ENCODE peak calls at places on chromosome 3, in five cellular contexts. Q is uterus, G is esophagus muscularis mucosa, D is A549, O is psoas muscle. J is an unnamed sample.

GRCh38 chr3:54034971-54035370 is 87.4 kb upstream of the CACNA2D3 start:
- DNase-seq in Q (no peak), G (no peak), D (no peak), O (no peak), J (no peak)

GRCh38 chr3:100108464-100109079 is 5.7 kb downstream of the FILIP1L start:
- DNase-seq in Q (no peak), G (no peak), D (no peak), O (peak; percentile 54), J (no peak)

GRCh38 chr3:193008654-193009053 is 91.0 kb upstream of the MB21D2 start:
- DNase-seq in Q (no peak), G (no peak), D (no peak), O (no peak), J (no peak)

GRCh38 chr3:170961616-170962400 is 53.4 kb upstream of the EIF5A2 start:
- DNase-seq in Q (no peak), G (no peak), D (no peak), O (no peak), J (no peak)

GRCh38 chr3:32614956-32615355 is 44.3 kb upstream of the DYNC1LI1 start:
- DNase-seq in Q (no peak), G (no peak), D (no peak), O (no peak), J (no peak)

GRCh38 chr3:50616003-50616769 is 765 bp upstream of the MAPKAPK3 start:
- DNase-seq in Q (peak; percentile 83), G (peak; percentile 95), D (peak; percentile 92), O (peak; percentile 90), J (peak; percentile 94)

GRCh38 chr3:46935168-46935858 is 41.2 kb downstream of the CCDC12 start:
- DNase-seq in Q (peak; percentile 93), G (no peak), D (peak; percentile 80), O (peak; percentile 93), J (peak; percentile 95)

GRCh38 chr3:16801698-16802097 is 83.1 kb upstream of the PLCL2 start:
- DNase-seq in Q (no peak), G (no peak), D (no peak), O (no peak), J (no peak)

DNA sequence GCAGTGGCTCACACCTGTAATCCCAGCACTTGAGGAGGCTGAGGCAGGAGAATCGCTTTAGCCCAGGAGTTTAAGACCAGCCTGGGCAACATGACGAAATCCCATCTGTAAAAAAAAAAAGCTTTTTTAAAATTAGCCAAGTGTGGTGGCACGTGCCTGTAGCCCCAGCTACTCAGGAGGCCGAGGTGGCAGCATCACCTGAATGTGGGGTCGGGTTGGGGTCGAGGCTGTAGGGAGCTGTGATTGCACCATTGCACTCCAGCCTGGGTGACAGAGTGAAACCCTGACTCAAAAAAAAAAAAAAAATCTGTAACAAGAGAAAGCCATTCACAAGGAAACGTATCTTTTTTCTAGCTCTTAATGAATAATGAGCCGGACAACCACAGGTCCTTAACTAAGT is 74.7 kb upstream of the DLG1 start:
- DNase-seq in Q (no peak), G (no peak), D (no peak), O (no peak), J (no peak)
- H3K4me1 ChIP-seq in Q (no peaks in the 10 kb centered on the region), G (no peaks in the 10 kb centered on the region), D (peaks cover 17% of the 10 kb centered on the region), O (no peaks in the 10 kb centered on the region), J (no peaks in the 10 kb centered on the region)

DNA sequence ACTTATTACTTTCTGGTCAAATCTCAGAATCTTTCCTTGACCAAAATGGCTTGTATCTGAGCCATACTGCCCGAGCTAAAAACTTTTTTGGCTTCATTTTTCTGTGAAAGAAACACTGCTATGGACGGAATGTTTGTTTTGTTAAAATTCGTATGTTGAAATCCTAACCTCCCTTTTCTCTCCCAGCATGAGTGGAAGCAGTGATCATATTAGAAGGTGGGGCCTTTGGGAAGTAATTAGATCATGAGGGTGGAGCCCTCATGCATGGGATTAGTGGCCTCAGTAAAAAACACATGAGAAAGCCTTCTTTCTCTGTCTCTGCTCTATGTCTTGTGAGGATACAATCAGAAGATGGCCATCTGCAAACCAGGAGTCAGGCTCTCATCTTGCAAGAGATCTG is 7.4 kb upstream of the FNDC3B start:
- DNase-seq in Q (no peak), G (no peak), D (no peak), O (no peak), J (no peak)
- H3K4me1 ChIP-seq in Q (no peaks in the 10 kb centered on the region), G (no peaks in the 10 kb centered on the region), D (peaks cover 7% of the 10 kb centered on the region), O (no peaks in the 10 kb centered on the region), J (no peaks in the 10 kb centered on the region)

DNA sequence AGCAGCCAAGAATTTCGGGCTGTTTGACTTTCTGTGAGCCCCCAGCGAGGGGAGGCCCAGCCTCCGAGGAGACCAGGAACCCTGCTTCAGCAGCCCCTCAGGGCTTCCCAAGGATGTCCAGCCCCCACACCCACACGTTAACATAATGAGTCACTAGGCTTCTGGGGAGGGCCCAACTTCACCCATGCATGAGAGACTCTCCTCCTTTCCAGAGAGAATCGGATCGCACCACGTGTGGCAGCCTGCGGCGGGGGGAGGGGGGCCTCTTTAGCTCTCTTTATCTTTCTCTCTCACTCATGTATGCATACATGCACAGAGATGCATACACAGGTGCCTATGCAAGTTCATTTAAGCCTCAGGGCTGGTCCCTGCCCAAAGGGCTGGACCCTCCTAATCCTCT is 3.1 kb upstream of the AP2M1 start:
- DNase-seq in Q (no peak), G (no peak), D (no peak), O (no peak), J (no peak)
- H3K4me1 ChIP-seq in Q (no peaks in the 10 kb centered on the region), G (peaks cover 50% of the 10 kb centered on the region), D (peaks cover 6% of the 10 kb centered on the region), O (peaks cover 23% of the 10 kb centered on the region), J (peaks cover 35% of the 10 kb centered on the region)

GRCh38 chr3:58042947-58043707 is 34.9 kb downstream of the FLNB start:
- DNase-seq in Q (no peak), G (no peak), D (no peak), O (no peak), J (no peak)
- H3K4me1 ChIP-seq in Q (no peaks in the 10 kb centered on the region), G (peaks cover 99% of the 10 kb centered on the region), D (peaks cover 100% of the 10 kb centered on the region), O (peaks cover 6% of the 10 kb centered on the region), J (peaks cover 81% of the 10 kb centered on the region)

GRCh38 chr3:157127268-157127667 is 32.7 kb downstream of the CCNL1 start:
- DNase-seq in Q (no peak), G (peak; percentile 42), D (no peak), O (no peak), J (no peak)

GRCh38 chr3:157128771-157129671 is 30.9 kb downstream of the CCNL1 start:
- DNase-seq in Q (no peak), G (peak; percentile 91), D (peak; percentile 24), O (peak; percentile 55), J (no peak)

GRCh38 chr3:157126365-157126764 is 33.6 kb downstream of the CCNL1 start:
- DNase-seq in Q (no peak), G (peak; percentile 21), D (no peak), O (no peak), J (no peak)

GRCh38 chr3:157129782-157130137 is 30.2 kb downstream of the CCNL1 start:
- DNase-seq in Q (no peak), G (no peak), D (no peak), O (no peak), J (no peak)

DNA sequence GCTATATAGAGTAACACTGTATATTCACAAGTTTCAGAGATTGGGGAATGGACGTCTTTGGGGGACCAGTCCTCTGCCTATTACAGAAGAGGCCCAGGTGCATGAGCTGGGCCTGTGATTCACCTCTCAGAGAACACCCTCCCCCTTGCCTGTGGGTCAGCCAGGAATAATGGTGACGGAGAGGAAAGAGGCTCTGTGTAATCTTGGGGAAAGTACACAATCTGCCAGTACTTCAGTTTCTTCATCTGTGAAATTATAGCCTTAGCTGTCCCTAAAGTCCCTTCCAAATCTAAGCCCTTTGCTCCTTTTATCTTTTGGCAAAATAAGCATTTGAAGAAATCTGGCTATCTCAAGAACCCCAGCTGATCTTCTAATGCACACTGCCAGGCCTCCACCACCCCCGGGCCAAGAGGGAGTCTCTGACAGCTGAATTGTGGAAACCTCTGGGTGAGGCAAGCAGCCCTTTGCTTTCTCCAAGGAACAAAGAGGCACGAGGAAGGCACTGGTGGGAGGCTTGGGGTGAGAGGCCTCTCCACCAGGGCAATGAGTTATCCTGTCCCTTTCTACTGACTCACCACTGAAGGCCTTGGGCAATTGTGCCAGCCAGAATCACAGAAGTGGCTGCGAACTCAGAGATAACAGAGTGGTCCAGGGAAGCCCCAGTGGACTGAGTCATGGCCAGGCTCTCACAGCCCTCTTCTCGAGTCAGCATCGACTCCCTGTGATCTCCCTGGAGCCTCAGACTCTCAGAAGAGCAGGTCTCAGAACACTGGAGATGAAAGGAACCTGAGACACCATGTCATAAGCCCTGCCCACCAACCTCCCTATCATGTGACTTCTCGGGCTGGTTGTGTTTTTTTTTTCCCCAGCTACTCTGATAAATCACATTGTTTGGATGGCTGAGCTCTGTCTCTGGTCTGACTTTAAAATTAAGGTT is 31.8 kb downstream of the CCNL1 start:
- DNase-seq in Q (peak; percentile 79), G (peak; percentile 91), D (peak; percentile 50), O (peak; percentile 58), J (peak; percentile 69)
- H3K4me1 ChIP-seq in Q (peaks cover 22% of the 10 kb centered on the region), G (peaks cover 33% of the 10 kb centered on the region), D (peaks cover 71% of the 10 kb centered on the region), O (peaks cover 25% of the 10 kb centered on the region), J (no peaks in the 10 kb centered on the region)

GRCh38 chr3:150302246-150302645 is 105.9 kb upstream of the TSC22D2 start:
- DNase-seq in Q (no peak), G (no peak), D (no peak), O (no peak), J (no peak)
- H3K4me1 ChIP-seq in Q (no peaks in the 10 kb centered on the region), G (no peaks in the 10 kb centered on the region), D (peaks cover 8% of the 10 kb centered on the region), O (no peaks in the 10 kb centered on the region), J (no peaks in the 10 kb centered on the region)

GRCh38 chr3:71154846-71155245 is 428.7 kb downstream of the FOXP1 start:
- DNase-seq in Q (no peak), G (no peak), D (no peak), O (no peak), J (no peak)

GRCh38 chr3:71153753-71154152 is 429.8 kb downstream of the FOXP1 start:
- DNase-seq in Q (no peak), G (no peak), D (no peak), O (no peak), J (no peak)

GRCh38 chr3:71152892-71153265 is 430.6 kb downstream of the FOXP1 start:
- DNase-seq in Q (no peak), G (no peak), D (no peak), O (no peak), J (no peak)

GRCh38 chr3:71150293-71150954 is 433.1 kb downstream of the FOXP1 start:
- DNase-seq in Q (no peak), G (no peak), D (no peak), O (no peak), J (no peak)

GRCh38 chr3:71152039-71152891 is 431.3 kb downstream of the FOXP1 start:
- DNase-seq in Q (no peak), G (no peak), D (no peak), O (no peak), J (no peak)
- H3K4me1 ChIP-seq in Q (no peaks in the 10 kb centered on the region), G (peaks cover 40% of the 10 kb centered on the region), D (peaks cover 16% of the 10 kb centered on the region), O (peaks cover 4% of the 10 kb centered on the region), J (no peaks in the 10 kb centered on the region)

GRCh38 chr3:63800097-63800496 is 19.0 kb upstream of the C3orf49 start:
- DNase-seq in Q (no peak), G (no peak), D (no peak), O (no peak), J (no peak)

GRCh38 chr3:63795438-63795837 is 23.7 kb upstream of the C3orf49 start:
- DNase-seq in Q (no peak), G (no peak), D (no peak), O (no peak), J (no peak)

DNA sequence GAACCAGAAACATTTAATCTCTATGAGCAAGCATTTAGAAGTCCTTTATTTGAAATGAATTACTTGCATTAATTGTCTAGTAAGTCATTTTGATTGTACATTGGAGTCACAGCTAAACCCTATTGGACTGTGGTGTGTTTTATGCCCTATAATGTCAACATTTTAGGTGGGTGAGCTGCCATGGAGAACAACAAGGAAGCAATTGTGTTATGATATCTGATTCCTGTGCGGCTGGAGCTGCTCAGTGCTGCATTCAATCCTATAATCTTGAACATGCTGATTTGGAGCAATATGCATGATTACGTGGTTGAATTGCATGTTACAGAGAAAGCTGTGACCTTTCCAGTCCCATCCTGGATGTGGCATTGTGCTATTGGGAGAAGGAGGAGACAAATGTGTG is 20.2 kb upstream of the C3orf49 start:
- DNase-seq in Q (no peak), G (no peak), D (no peak), O (no peak), J (no peak)
- H3K4me1 ChIP-seq in Q (no peaks in the 10 kb centered on the region), G (no peaks in the 10 kb centered on the region), D (no peaks in the 10 kb centered on the region), O (no peaks in the 10 kb centered on the region), J (no peaks in the 10 kb centered on the region)

J was measured in sigmoid colon.